ENCODE peak calls at places on chromosomes 6 and 20, in five cellular contexts. C is HL-60, A is Right ventricle myocardium superior, S is fibroblast of lung, D is left cardiac atrium. L is an unnamed sample.

GRCh38 chr20:46995561-46996142 is 101.0 kb downstream of the EYA2 start:
- DNase-seq in S (no peak), C (no peak), A (no peak), D (no peak), L (no peak)

GRCh38 chr6:121222656-121223055 is 111.6 kb downstream of the TBC1D32 start:
- DNase-seq in C (no peak), D (no peak), S (peak; percentile 73), A (no peak), L (no peak)

GRCh38 chr20:13821876-13822275 is 37.0 kb downstream of the NDUFAF5 start:
- DNase-seq in S (no peak), A (no peak), D (no peak), C (peak; percentile 63), L (no peak)

GRCh38 chr6:105402981-105403935 is at the start of gene PREP:
- DNase-seq in C (peak; percentile 86), S (peak; percentile 82), A (peak; percentile 93), D (peak; percentile 91), L (peak; percentile 92)

GRCh38 chr6:141848029-141848890 is 284.5 kb upstream of the GJE1 start:
- DNase-seq in S (no peak), A (no peak), D (no peak), C (no peak), L (no peak)

GRCh38 chr6:69827491-69827890 is 30.7 kb upstream of the LMBRD1 start:
- DNase-seq in D (no peak), S (peak; percentile 76), C (no peak), A (no peak), L (no peak)

GRCh38 chr6:136987526-136987925 is 57.2 kb downstream of the IL20RA start:
- DNase-seq in S (no peak), D (no peak), C (no peak), A (no peak), L (no peak)

GRCh38 chr20:53201588-53201987 is 229.4 kb downstream of the TSHZ2 start:
- DNase-seq in C (no peak), S (no peak), A (no peak), D (no peak), L (no peak)

GRCh38 chr6:15440040-15440439 is 194.2 kb downstream of the JARID2 start:
- DNase-seq in D (no peak), C (no peak), A (no peak), S (no peak), L (no peak)

GRCh38 chr20:64143018-64143801 is 21.0 kb upstream of the MYT1 start:
- DNase-seq in D (no peak), S (no peak), A (peak; percentile 8), C (no peak), L (no peak)

GRCh38 chr6:35599761-35600658 is 87.3 kb upstream of the TULP1 start:
- DNase-seq in S (no peak), C (no peak), D (no peak), A (no peak), L (no peak)

GRCh38 chr6:15184441-15184861 is 61.4 kb upstream of the JARID2 start:
- DNase-seq in A (no peak), S (no peak), D (no peak), C (no peak), L (no peak)

GRCh38 chr6:79544939-79545450 is 7.8 kb upstream of the LCA5 start:
- DNase-seq in A (peak; percentile 72), C (no peak), D (peak; percentile 79), S (peak; percentile 99), L (peak; percentile 35)

GRCh38 chr6:160912411-160912810 is 79.2 kb upstream of the MAP3K4 start:
- DNase-seq in D (no peak), A (no peak), S (no peak), C (no peak), L (no peak)

GRCh38 chr6:70709826-70710225 is 42.1 kb downstream of the SMAP1 start:
- DNase-seq in C (no peak), S (peak; percentile 82), A (no peak), D (no peak), L (no peak)

GRCh38 chr6:34709386-34709785 is 12.8 kb upstream of the ILRUN start:
- DNase-seq in D (peak; percentile 71), A (peak; percentile 87), S (peak; percentile 92), C (no peak), L (peak; percentile 67)

GRCh38 chr6:30322527-30323501 is 3.9 kb upstream of the TRIM39 start:
- DNase-seq in A (no peak), D (no peak), C (no peak), S (peak; percentile 59), L (no peak)

GRCh38 chr6:51213806-51214205 is 395.1 kb downstream of the TFAP2B start:
- DNase-seq in D (no peak), A (no peak), S (no peak), C (no peak), L (peak; percentile 15)

GRCh38 chr6:131949615-131949908 is 1.6 kb downstream of the CCN2 start:
- DNase-seq in D (no peak), A (no peak), C (no peak), S (peak; percentile 97), L (no peak)

GRCh38 chr6:63347599-63347998 is 27.8 kb upstream of the LGSN start:
- DNase-seq in D (no peak), A (no peak), S (peak; percentile 87), C (no peak), L (no peak)

GRCh38 chr20:19923762-19924161 is 93.4 kb upstream of the NAA20 start:
- DNase-seq in C (no peak), A (no peak), S (no peak), D (no peak), L (no peak)

GRCh38 chr6:83708970-83709747 is at the start of gene SNAP91:
- DNase-seq in S (no peak), C (no peak), A (no peak), D (peak; percentile 25), L (no peak)

GRCh38 chr20:47571426-47571825 is 69.7 kb downstream of the NCOA3 start:
- DNase-seq in S (no peak), A (no peak), C (no peak), D (no peak), L (no peak)

GRCh38 chr6:45864651-45865050 is 151.0 kb downstream of the CLIC5 start:
- DNase-seq in S (no peak), A (no peak), D (no peak), C (no peak), L (no peak)

GRCh38 chr20:4950841-4951240 is 50.5 kb downstream of the SLC23A2 start:
- DNase-seq in C (no peak), S (no peak), A (no peak), D (no peak), L (no peak)

GRCh38 chr6:121506761-121507754 is 71.6 kb downstream of the GJA1 start:
- DNase-seq in C (peak; percentile 3), S (peak; percentile 52), A (no peak), D (no peak), L (no peak)

GRCh38 chr20:38187512-38187911 is 22.4 kb upstream of the TGM2 start:
- DNase-seq in S (peak; percentile 64), A (no peak), C (no peak), D (no peak), L (peak; percentile 80)

GRCh38 chr6:5644523-5645183 is 362.1 kb downstream of the NRN1 start:
- DNase-seq in C (no peak), S (no peak), A (no peak), D (no peak), L (no peak)

GRCh38 chr20:18001131-18001921 is 32.5 kb downstream of the MGME1 start:
- DNase-seq in A (peak; percentile 71), D (peak; percentile 73), S (peak; percentile 75), C (peak; percentile 17), L (peak; percentile 69)

L was measured in right lobe of liver.